ENCODE peak calls at places on chromosomes 13 and 19, in eight cellular contexts. G, B, Z, H, C, W, Y and X are unnamed samples.

GRCh38 chr13:102191951-102192461 is 209.8 kb downstream of the FGF14 start:
- DNase-seq in G (peak; percentile 10), B (no peak), Z (no peak), H (no peak), C (no peak), W (no peak), Y (peak; percentile 33), X (no peak)

GRCh38 chr19:31988256-31988655 is 357.2 kb upstream of the ZNF507 start:
- DNase-seq in G (no peak), B (no peak), Z (no peak), H (no peak), C (no peak), W (no peak), Y (no peak), X (no peak)

GRCh38 chr19:33883869-33884519 is 87.3 kb downstream of the KCTD15 start:
- DNase-seq in G (peak; percentile 38), B (no peak), Z (no peak), H (no peak), C (peak; percentile 47), W (no peak), Y (no peak), X (no peak)

GRCh38 chr13:21063031-21063430 is 1.6 kb upstream of the LATS2 start:
- DNase-seq in G (no peak), B (no peak), Z (no peak), H (no peak), C (no peak), W (no peak), Y (no peak), X (no peak)

GRCh38 chr19:1470864-1471513 is 8.0 kb downstream of the C19orf25 start:
- DNase-seq in G (no peak), B (no peak), Z (peak; percentile 73), H (no peak), C (no peak), W (peak; percentile 44), Y (no peak), X (no peak)

GRCh38 chr13:104584481-104584880 is 1518.3 kb upstream of the SLC10A2 start:
- DNase-seq in G (peak; percentile 51), B (no peak), Z (no peak), H (no peak), C (no peak), W (no peak), Y (no peak), X (no peak)

GRCh38 chr13:73421310-73421912 is 362.6 kb downstream of the KLF5 start:
- DNase-seq in G (peak; percentile 33), B (no peak), Z (no peak), H (no peak), C (no peak), W (peak; percentile 51), Y (no peak), X (no peak)

GRCh38 chr13:94556016-94556415 is 39.9 kb downstream of the TGDS start:
- DNase-seq in G (no peak), B (no peak), Z (no peak), H (no peak), C (no peak), W (no peak), Y (no peak), X (no peak)

GRCh38 chr13:22325761-22326160 is 654.9 kb downstream of the FGF9 start:
- DNase-seq in G (no peak), B (no peak), Z (no peak), H (no peak), C (no peak), W (no peak), Y (no peak), X (no peak)

GRCh38 chr13:112626124-112626523 is 38.2 kb upstream of the TUBGCP3 start:
- DNase-seq in G (no peak), B (no peak), Z (no peak), H (no peak), C (no peak), W (no peak), Y (no peak), X (no peak)

GRCh38 chr13:74251778-74252519 is 117.7 kb upstream of the KLF12 start:
- DNase-seq in G (no peak), B (no peak), Z (no peak), H (no peak), C (no peak), W (peak; percentile 38), Y (no peak), X (no peak)

GRCh38 chr19:29381353-29382203 is 144.2 kb upstream of the VSTM2B start:
- DNase-seq in G (no peak), B (no peak), Z (no peak), H (peak; percentile 1), C (no peak), W (no peak), Y (no peak), X (peak; percentile 27)

GRCh38 chr13:106570354-106570822 is 2.5 kb upstream of the ARGLU1 start:
- DNase-seq in G (peak; percentile 76), B (peak; percentile 45), Z (peak; percentile 91), H (peak; percentile 36), C (peak; percentile 91), W (peak; percentile 71), Y (peak; percentile 83), X (peak; percentile 84)

GRCh38 chr19:6639439-6639838 is 30.5 kb downstream of the TNFSF14 start:
- DNase-seq in G (no peak), B (no peak), Z (no peak), H (no peak), C (no peak), W (peak; percentile 78), Y (no peak), X (no peak)

GRCh38 chr19:49718511-49718910 is 27.6 kb downstream of the CPT1C start:
- DNase-seq in G (peak; percentile 67), B (no peak), Z (no peak), H (no peak), C (no peak), W (no peak), Y (no peak), X (no peak)

GRCh38 chr19:15911599-15912237 is 13.8 kb upstream of the CYP4F2 start:
- DNase-seq in G (no peak), B (no peak), Z (peak; percentile 81), H (no peak), C (no peak), W (no peak), Y (no peak), X (no peak)
- TF ChIP-seq CTCF in G (no peak), B (no peak), Z (no peak), H (no peak), C (no peak), W (no peak), Y (no peak), X (no peak)

GRCh38 chr19:56837892-56838679 is 2.4 kb downstream of the PEG3 start:
- DNase-seq in G (peak; percentile 32), B (peak; percentile 68), Z (peak; percentile 88), H (no peak), C (peak; percentile 82), W (peak; percentile 32), Y (peak; percentile 80), X (no peak)

GRCh38 chr19:56836059-56836458 is 4.5 kb downstream of the PEG3 start:
- DNase-seq in G (no peak), B (no peak), Z (no peak), H (no peak), C (no peak), W (no peak), Y (no peak), X (no peak)

GRCh38 chr19:56838680-56838929 is 1.9 kb downstream of the PEG3 start:
- DNase-seq in G (no peak), B (no peak), Z (no peak), H (no peak), C (no peak), W (no peak), Y (no peak), X (no peak)

GRCh38 chr19:56837004-56837403 is 3.5 kb downstream of the PEG3 start:
- DNase-seq in G (no peak), B (peak; percentile 20), Z (peak; percentile 30), H (no peak), C (peak; percentile 45), W (no peak), Y (no peak), X (no peak)

GRCh38 chr19:56837492-56837891 is 3.0 kb downstream of the PEG3 start:
- DNase-seq in G (peak; percentile 22), B (peak; percentile 77), Z (peak; percentile 84), H (no peak), C (peak; percentile 89), W (peak; percentile 22), Y (peak; percentile 71), X (no peak)
- TF ChIP-seq CTCF in G (no peak), B (peak; percentile 51), Z (peak; percentile 46), H (no peak), C (peak; percentile 52), W (no peak), Y (peak; percentile 57), X (no peak)

GRCh38 chr19:7861619-7862412 is 12.4 kb downstream of the PRR36 start:
- DNase-seq in G (no peak), B (no peak), Z (no peak), H (no peak), C (no peak), W (no peak), Y (no peak), X (peak; percentile 59)
- TF ChIP-seq CTCF in G (no peak), B (no peak), Z (no peak), H (peak; percentile 61), C (no peak), W (peak; percentile 53), Y (no peak), X (peak; percentile 36)

DNA sequence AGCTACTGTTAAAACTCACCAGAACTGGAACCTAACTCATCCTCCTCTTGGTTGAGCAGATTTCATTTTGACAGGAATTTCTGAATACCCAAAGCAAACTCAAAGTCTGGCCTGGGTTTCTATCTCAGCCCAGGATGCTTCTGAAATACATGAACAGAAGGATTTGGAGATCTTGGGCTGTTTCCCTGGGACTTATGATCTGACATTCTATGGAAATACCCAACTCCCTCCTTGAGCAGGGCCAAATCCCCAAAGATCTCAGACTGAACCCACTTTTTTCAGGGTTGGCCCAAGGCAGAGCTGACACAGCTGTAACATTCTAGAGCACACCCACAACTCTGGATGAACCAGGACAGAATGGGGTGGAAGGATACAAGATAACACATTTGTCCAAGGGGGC is 1.1 kb upstream of the ITM2B start:
- DNase-seq in G (no peak), B (no peak), Z (no peak), H (no peak), C (peak; percentile 22), W (no peak), Y (no peak), X (no peak)
- TF ChIP-seq CTCF in G (no peak), B (no peak), Z (no peak), H (no peak), C (no peak), W (no peak), Y (no peak), X (no peak)

GRCh38 chr13:75432045-75432444 is 49.9 kb downstream of the TBC1D4 start:
- DNase-seq in G (no peak), B (no peak), Z (no peak), H (no peak), C (no peak), W (no peak), Y (no peak), X (no peak)
- TF ChIP-seq CTCF in G (peak; percentile 2), B (no peak), Z (no peak), H (no peak), C (no peak), W (no peak), Y (no peak), X (no peak)

GRCh38 chr13:53782400-53783030 is 753.9 kb downstream of the OLFM4 start:
- DNase-seq in G (peak; percentile 66), B (no peak), Z (no peak), H (peak; percentile 11), C (no peak), W (peak; percentile 3), Y (no peak), X (no peak)
- TF ChIP-seq CTCF in G (peak; percentile 79), B (peak; percentile 50), Z (peak; percentile 64), H (peak; percentile 87), C (peak; percentile 60), W (peak; percentile 85), Y (peak; percentile 58), X (peak; percentile 92)